ENCODE peak calls at places on chromosomes 2 and 18, in ten cellular contexts. One of them, this sample, is unnamed.

GRCh38 chr2:212409560-212409959 is 129.0 kb downstream of the ERBB4 start:
- DNase-seq in A549: no peak
- DNase-seq in lower lobe of right lung: no peak
- DNase-seq in Calu3: no peak
- DNase-seq in brain microvascular endothelial cell: no peak
- DNase-seq in WTC11: no peak
- DNase-seq in IMR-90: no peak
- DNase-seq in GM13976: no peak
- DNase-seq in stomach: no peak
- DNase-seq in HFFc6: no peak
- DNase-seq in this sample: no peak

GRCh38 chr2:24721470-24721869 is 71.7 kb downstream of the PTRHD1 start:
- DNase-seq in A549: no peak
- DNase-seq in lower lobe of right lung: no peak
- DNase-seq in Calu3: no peak
- DNase-seq in brain microvascular endothelial cell: peak; percentile 75
- DNase-seq in WTC11: no peak
- DNase-seq in IMR-90: peak; percentile 93
- DNase-seq in GM13976: no peak
- DNase-seq in stomach: peak; percentile 45
- DNase-seq in HFFc6: peak; percentile 58
- DNase-seq in this sample: peak; percentile 52

GRCh38 chr2:37593694-37594093 is 77.7 kb downstream of the CDC42EP3 start:
- DNase-seq in A549: no peak
- DNase-seq in lower lobe of right lung: no peak
- DNase-seq in Calu3: no peak
- DNase-seq in brain microvascular endothelial cell: no peak
- DNase-seq in WTC11: no peak
- DNase-seq in IMR-90: no peak
- DNase-seq in GM13976: no peak
- DNase-seq in stomach: no peak
- DNase-seq in HFFc6: no peak
- DNase-seq in this sample: no peak

GRCh38 chr2:122307772-122308171 is 552.3 kb downstream of the TSN start:
- DNase-seq in A549: no peak
- DNase-seq in lower lobe of right lung: no peak
- DNase-seq in Calu3: peak; percentile 43
- DNase-seq in brain microvascular endothelial cell: no peak
- DNase-seq in WTC11: no peak
- DNase-seq in IMR-90: no peak
- DNase-seq in GM13976: no peak
- DNase-seq in stomach: no peak
- DNase-seq in HFFc6: no peak
- DNase-seq in this sample: no peak

GRCh38 chr2:70967189-70967588 is 11.2 kb upstream of the ANKRD53 start:
- DNase-seq in A549: no peak
- DNase-seq in lower lobe of right lung: no peak
- DNase-seq in Calu3: no peak
- DNase-seq in brain microvascular endothelial cell: no peak
- DNase-seq in WTC11: no peak
- DNase-seq in IMR-90: no peak
- DNase-seq in GM13976: no peak
- DNase-seq in stomach: no peak
- DNase-seq in HFFc6: no peak
- DNase-seq in this sample: no peak

GRCh38 chr18:49238433-49239042 is 221.9 kb downstream of the DYM start:
- DNase-seq in A549: no peak
- DNase-seq in lower lobe of right lung: no peak
- DNase-seq in Calu3: peak; percentile 36
- DNase-seq in brain microvascular endothelial cell: peak; percentile 43
- DNase-seq in WTC11: no peak
- DNase-seq in IMR-90: peak; percentile 51
- DNase-seq in GM13976: peak; percentile 16
- DNase-seq in stomach: no peak
- DNase-seq in HFFc6: peak; percentile 26
- DNase-seq in this sample: no peak

GRCh38 chr2:197445746-197446145 is 7.6 kb upstream of the COQ10B start:
- DNase-seq in A549: no peak
- DNase-seq in lower lobe of right lung: no peak
- DNase-seq in Calu3: no peak
- DNase-seq in brain microvascular endothelial cell: no peak
- DNase-seq in WTC11: no peak
- DNase-seq in IMR-90: no peak
- DNase-seq in GM13976: no peak
- DNase-seq in stomach: no peak
- DNase-seq in HFFc6: peak; percentile 9
- DNase-seq in this sample: no peak

GRCh38 chr2:28869494-28870145 is 489 bp downstream of the TRMT61B start:
- DNase-seq in A549: no peak
- DNase-seq in lower lobe of right lung: peak; percentile 58
- DNase-seq in Calu3: no peak
- DNase-seq in brain microvascular endothelial cell: no peak
- DNase-seq in WTC11: no peak
- DNase-seq in IMR-90: no peak
- DNase-seq in GM13976: peak; percentile 41
- DNase-seq in stomach: no peak
- DNase-seq in HFFc6: peak; percentile 44
- DNase-seq in this sample: no peak

GRCh38 chr2:195563857-195564512 is 93.0 kb upstream of the SLC39A10 start:
- DNase-seq in A549: no peak
- DNase-seq in lower lobe of right lung: no peak
- DNase-seq in Calu3: no peak
- DNase-seq in brain microvascular endothelial cell: no peak
- DNase-seq in WTC11: no peak
- DNase-seq in IMR-90: peak; percentile 90
- DNase-seq in GM13976: no peak
- DNase-seq in stomach: no peak
- DNase-seq in HFFc6: peak; percentile 89
- DNase-seq in this sample: peak; percentile 82

GRCh38 chr2:74482801-74483674 is at the start of the genes CCDC142 and TTC31:
- DNase-seq in A549: peak; percentile 95
- DNase-seq in lower lobe of right lung: peak; percentile 97
- DNase-seq in Calu3: peak; percentile 94
- DNase-seq in brain microvascular endothelial cell: peak; percentile 96
- DNase-seq in WTC11: peak; percentile 96
- DNase-seq in IMR-90: peak; percentile 93
- DNase-seq in GM13976: peak; percentile 94
- DNase-seq in stomach: peak; percentile 97
- DNase-seq in HFFc6: peak; percentile 93
- DNase-seq in this sample: peak; percentile 95

GRCh38 chr2:84919885-84920580 is 14.6 kb downstream of the TMSB10 start:
- DNase-seq in A549: peak; percentile 88
- DNase-seq in lower lobe of right lung: no peak
- DNase-seq in Calu3: peak; percentile 69
- DNase-seq in brain microvascular endothelial cell: peak; percentile 97
- DNase-seq in WTC11: no peak
- DNase-seq in IMR-90: peak; percentile 99
- DNase-seq in GM13976: no peak
- DNase-seq in stomach: no peak
- DNase-seq in HFFc6: peak; percentile 97
- DNase-seq in this sample: peak; percentile 98

DNA sequence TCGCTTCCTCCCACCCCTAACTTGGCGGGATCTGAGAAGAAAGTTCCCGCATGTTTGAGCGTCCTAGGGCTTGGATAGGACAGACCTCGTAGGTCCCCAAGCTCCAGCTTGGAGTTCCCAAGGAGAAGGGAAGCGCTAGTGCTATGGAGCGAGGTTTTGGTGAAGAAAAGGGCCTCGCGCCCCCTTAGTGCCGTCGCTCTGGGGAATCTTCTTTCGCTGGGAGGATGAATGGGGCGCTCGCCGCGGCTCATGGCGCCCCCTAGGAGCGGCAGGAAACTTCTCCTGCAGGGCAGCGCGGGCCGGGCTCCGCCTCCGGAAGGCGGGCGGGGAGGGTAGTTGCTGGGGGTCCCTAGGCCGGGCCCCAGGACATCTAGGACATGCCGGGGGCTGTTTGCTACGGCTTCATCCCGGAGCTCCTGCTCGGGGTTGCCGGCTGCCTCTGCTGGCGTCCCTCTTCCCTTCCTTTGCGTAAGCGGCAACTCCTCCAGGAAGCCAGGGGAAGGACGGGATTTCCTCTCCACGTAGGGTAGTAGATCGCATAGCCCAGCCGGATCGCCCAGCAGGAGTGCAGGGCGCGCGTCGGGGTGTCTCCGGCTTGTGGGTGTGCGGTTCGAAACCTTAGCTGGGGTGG is 11.9 kb upstream of the SKOR2 start:
- DNase-seq in A549: no peak
- DNase-seq in lower lobe of right lung: no peak
- DNase-seq in Calu3: no peak
- DNase-seq in brain microvascular endothelial cell: no peak
- DNase-seq in WTC11: peak; percentile 79
- DNase-seq in IMR-90: no peak
- DNase-seq in GM13976: no peak
- DNase-seq in stomach: no peak
- DNase-seq in HFFc6: no peak
- DNase-seq in this sample: no peak
- TF ChIP-seq CTCF in A549: peak; percentile 52
- TF ChIP-seq CTCF in lower lobe of right lung: peak; percentile 8
- TF ChIP-seq CTCF in Calu3: no peak
- TF ChIP-seq CTCF in brain microvascular endothelial cell: peak; percentile 22
- TF ChIP-seq CTCF in WTC11: peak; percentile 45
- TF ChIP-seq CTCF in IMR-90: no peak
- TF ChIP-seq CTCF in GM13976: no peak
- TF ChIP-seq CTCF in stomach: no peak
- TF ChIP-seq CTCF in HFFc6: no peak
- TF ChIP-seq CTCF in this sample: peak; percentile 20

GRCh38 chr2:62705859-62706720 is 577 bp downstream of the EHBP1 start:
- DNase-seq in A549: peak; percentile 73
- DNase-seq in lower lobe of right lung: peak; percentile 77
- DNase-seq in Calu3: peak; percentile 76
- DNase-seq in brain microvascular endothelial cell: peak; percentile 13
- DNase-seq in WTC11: peak; percentile 73
- DNase-seq in IMR-90: peak; percentile 34
- DNase-seq in GM13976: peak; percentile 14
- DNase-seq in stomach: peak; percentile 49
- DNase-seq in HFFc6: peak; percentile 31
- DNase-seq in this sample: no peak
- TF ChIP-seq CTCF in A549: peak; percentile 39
- TF ChIP-seq CTCF in lower lobe of right lung: peak; percentile 42
- TF ChIP-seq CTCF in Calu3: peak; percentile 53
- TF ChIP-seq CTCF in brain microvascular endothelial cell: peak; percentile 52
- TF ChIP-seq CTCF in WTC11: no peak
- TF ChIP-seq CTCF in IMR-90: peak; percentile 11
- TF ChIP-seq CTCF in GM13976: peak; percentile 26
- TF ChIP-seq CTCF in stomach: no peak
- TF ChIP-seq CTCF in HFFc6: peak; percentile 72
- TF ChIP-seq CTCF in this sample: peak; percentile 35

GRCh38 chr2:205860847-205861246 is 178.5 kb downstream of the NRP2 start:
- DNase-seq in A549: no peak
- DNase-seq in lower lobe of right lung: no peak
- DNase-seq in Calu3: no peak
- DNase-seq in brain microvascular endothelial cell: no peak
- DNase-seq in WTC11: no peak
- DNase-seq in IMR-90: no peak
- DNase-seq in GM13976: no peak
- DNase-seq in stomach: no peak
- DNase-seq in HFFc6: no peak
- DNase-seq in this sample: no peak

GRCh38 chr2:205857532-205857931 is 175.2 kb downstream of the NRP2 start:
- DNase-seq in A549: no peak
- DNase-seq in lower lobe of right lung: no peak
- DNase-seq in Calu3: no peak
- DNase-seq in brain microvascular endothelial cell: no peak
- DNase-seq in WTC11: no peak
- DNase-seq in IMR-90: no peak
- DNase-seq in GM13976: no peak
- DNase-seq in stomach: no peak
- DNase-seq in HFFc6: no peak
- DNase-seq in this sample: no peak

GRCh38 chr2:205860146-205860545 is 177.8 kb downstream of the NRP2 start:
- DNase-seq in A549: no peak
- DNase-seq in lower lobe of right lung: no peak
- DNase-seq in Calu3: no peak
- DNase-seq in brain microvascular endothelial cell: no peak
- DNase-seq in WTC11: no peak
- DNase-seq in IMR-90: no peak
- DNase-seq in GM13976: no peak
- DNase-seq in stomach: no peak
- DNase-seq in HFFc6: no peak
- DNase-seq in this sample: no peak

GRCh38 chr2:205864511-205864910 is 182.2 kb downstream of the NRP2 start:
- DNase-seq in A549: no peak
- DNase-seq in lower lobe of right lung: no peak
- DNase-seq in Calu3: no peak
- DNase-seq in brain microvascular endothelial cell: no peak
- DNase-seq in WTC11: no peak
- DNase-seq in IMR-90: no peak
- DNase-seq in GM13976: no peak
- DNase-seq in stomach: no peak
- DNase-seq in HFFc6: no peak
- DNase-seq in this sample: no peak

GRCh38 chr2:205858781-205859478 is 176.6 kb downstream of the NRP2 start:
- DNase-seq in A549: no peak
- DNase-seq in lower lobe of right lung: no peak
- DNase-seq in Calu3: peak; percentile 30
- DNase-seq in brain microvascular endothelial cell: peak; percentile 24
- DNase-seq in WTC11: peak; percentile 33
- DNase-seq in IMR-90: peak; percentile 11
- DNase-seq in GM13976: no peak
- DNase-seq in stomach: peak; percentile 40
- DNase-seq in HFFc6: peak; percentile 15
- DNase-seq in this sample: peak; percentile 15
- TF ChIP-seq CTCF in A549: no peak
- TF ChIP-seq CTCF in lower lobe of right lung: no peak
- TF ChIP-seq CTCF in Calu3: no peak
- TF ChIP-seq CTCF in brain microvascular endothelial cell: peak; percentile 12
- TF ChIP-seq CTCF in WTC11: no peak
- TF ChIP-seq CTCF in IMR-90: no peak
- TF ChIP-seq CTCF in GM13976: no peak
- TF ChIP-seq CTCF in stomach: no peak
- TF ChIP-seq CTCF in HFFc6: no peak
- TF ChIP-seq CTCF in this sample: no peak

DNA sequence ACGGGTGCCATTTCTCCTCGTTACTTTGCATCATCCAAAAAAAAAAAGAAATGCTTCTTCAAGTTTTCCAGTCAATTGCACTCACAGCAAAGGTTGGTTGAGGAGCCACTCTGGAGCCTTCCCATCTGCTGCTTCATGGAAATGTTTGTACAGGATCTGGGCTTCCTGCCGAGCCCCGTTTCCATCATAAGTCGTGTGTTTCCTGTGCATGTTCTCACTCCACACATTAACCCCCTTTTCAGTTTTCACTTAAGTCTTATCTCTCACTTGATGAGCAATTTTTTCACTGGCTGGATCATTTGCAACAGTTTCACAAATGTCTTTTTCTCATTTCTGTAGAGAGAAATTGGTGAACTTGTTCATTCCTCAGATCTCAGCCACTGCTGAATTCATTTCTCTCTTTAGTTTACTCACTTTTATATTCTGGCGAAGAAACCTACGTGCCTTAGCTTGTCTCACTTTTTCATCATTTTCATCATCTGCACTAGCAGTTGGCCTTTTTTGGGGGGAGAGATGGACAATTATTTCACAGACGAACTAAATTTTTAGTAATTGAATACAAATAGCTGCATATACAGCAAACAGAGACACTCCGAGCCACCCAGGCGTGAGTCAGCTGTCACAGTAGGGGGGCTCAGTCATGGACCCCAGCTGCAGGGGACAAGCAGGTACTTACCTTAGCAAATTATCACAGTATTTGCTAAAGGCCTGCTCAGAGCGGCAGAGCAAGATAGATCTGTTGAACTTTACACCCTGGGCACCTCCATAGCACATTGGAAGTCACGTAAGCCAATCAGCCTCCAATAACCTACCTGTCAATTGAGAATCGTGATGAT is 750.8 kb upstream of the ID2 start:
- DNase-seq in A549: no peak
- DNase-seq in lower lobe of right lung: no peak
- DNase-seq in Calu3: no peak
- DNase-seq in brain microvascular endothelial cell: no peak
- DNase-seq in WTC11: no peak
- DNase-seq in IMR-90: peak; percentile 70
- DNase-seq in GM13976: no peak
- DNase-seq in stomach: no peak
- DNase-seq in HFFc6: no peak
- DNase-seq in this sample: no peak
- TF ChIP-seq CTCF in A549: no peak
- TF ChIP-seq CTCF in lower lobe of right lung: no peak
- TF ChIP-seq CTCF in Calu3: no peak
- TF ChIP-seq CTCF in brain microvascular endothelial cell: no peak
- TF ChIP-seq CTCF in WTC11: no peak
- TF ChIP-seq CTCF in IMR-90: no peak
- TF ChIP-seq CTCF in GM13976: no peak
- TF ChIP-seq CTCF in stomach: no peak
- TF ChIP-seq CTCF in HFFc6: no peak
- TF ChIP-seq CTCF in this sample: no peak

This sample was measured in foreskin keratinocyte.